ENCODE peak calls at places on chromosomes 3 and 15, in four cellular contexts. Q is K562, X is GM12878, W is H1. Y is an unnamed sample.

GRCh38 chr3:32794487-32795308 is 23.1 kb upstream of the TRIM71 start:
- DNase-seq in Q (no peak), X (no peak), W (no peak), Y (no peak)

GRCh38 chr3:54780336-54780735 is 147.5 kb downstream of the LRTM1 start:
- DNase-seq in Q (no peak), X (no peak), W (no peak), Y (no peak)

GRCh38 chr15:70262591-70263274 is 165.0 kb upstream of the TLE3 start:
- DNase-seq in Q (peak), X (no peak), W (no peak), Y (peak)

GRCh38 chr3:194167873-194168272 is 31.9 kb downstream of the HES1 start:
- DNase-seq in Q (no peak), X (no peak), W (no peak), Y (no peak)

GRCh38 chr3:101204246-101204645 is 116.1 kb downstream of the IMPG2 start:
- DNase-seq in Q (no peak), X (no peak), W (no peak), Y (no peak)

GRCh38 chr3:127032296-127032990 is 49.5 kb downstream of the PLXNA1 start:
- DNase-seq in Q (no peak), X (no peak), W (no peak), Y (no peak)

GRCh38 chr3:2879587-2879986 is 230.6 kb downstream of the IL5RA start:
- DNase-seq in Q (no peak), X (no peak), W (no peak), Y (no peak)

GRCh38 chr3:3799173-3800075 is at the start of gene LRRN1:
- DNase-seq in Q (no peak), X (no peak), W (peak), Y (peak)

GRCh38 chr3:123406598-123406997 is 42.3 kb downstream of the ADCY5 start:
- DNase-seq in Q (no peak), X (no peak), W (no peak), Y (no peak)

GRCh38 chr3:120802916-120803315 is 60.4 kb downstream of the GTF2E1 start:
- DNase-seq in Q (no peak), X (no peak), W (no peak), Y (no peak)

GRCh38 chr15:96171842-96172241 is 158.7 kb upstream of the NR2F2 start:
- DNase-seq in Q (no peak), X (no peak), W (no peak), Y (no peak)

GRCh38 chr3:143961351-143961750 is 10.3 kb upstream of the DIPK2A start:
- DNase-seq in Q (no peak), X (no peak), W (no peak), Y (no peak)

GRCh38 chr3:179452872-179453271 is 1.6 kb upstream of the GNB4 start:
- DNase-seq in Q (no peak), X (no peak), W (no peak), Y (no peak)
- TF ChIP-seq NRF1 in Q (no peak), X (no peak), W (no peak), Y (no peak)

GRCh38 chr3:48222616-48223513 is at the start of gene CAMP:
- DNase-seq in Q (no peak), X (peak), W (no peak), Y (peak)
- TF ChIP-seq NRF1 in Q (no peak), X (no peak), W (no peak), Y (no peak)

GRCh38 chr15:62649793-62650420 is 392.6 kb upstream of the TPM1 start:
- DNase-seq in Q (no peak), X (peak), W (no peak), Y (no peak)
- TF ChIP-seq NRF1 in Q (no peak), X (no peak), W (no peak), Y (no peak)

GRCh38 chr3:36705015-36705414 is 59.3 kb downstream of the DCLK3 start:
- DNase-seq in Q (no peak), X (no peak), W (no peak), Y (no peak)
- TF ChIP-seq NRF1 in Q (no peak), X (no peak), W (no peak), Y (no peak)

DNA sequence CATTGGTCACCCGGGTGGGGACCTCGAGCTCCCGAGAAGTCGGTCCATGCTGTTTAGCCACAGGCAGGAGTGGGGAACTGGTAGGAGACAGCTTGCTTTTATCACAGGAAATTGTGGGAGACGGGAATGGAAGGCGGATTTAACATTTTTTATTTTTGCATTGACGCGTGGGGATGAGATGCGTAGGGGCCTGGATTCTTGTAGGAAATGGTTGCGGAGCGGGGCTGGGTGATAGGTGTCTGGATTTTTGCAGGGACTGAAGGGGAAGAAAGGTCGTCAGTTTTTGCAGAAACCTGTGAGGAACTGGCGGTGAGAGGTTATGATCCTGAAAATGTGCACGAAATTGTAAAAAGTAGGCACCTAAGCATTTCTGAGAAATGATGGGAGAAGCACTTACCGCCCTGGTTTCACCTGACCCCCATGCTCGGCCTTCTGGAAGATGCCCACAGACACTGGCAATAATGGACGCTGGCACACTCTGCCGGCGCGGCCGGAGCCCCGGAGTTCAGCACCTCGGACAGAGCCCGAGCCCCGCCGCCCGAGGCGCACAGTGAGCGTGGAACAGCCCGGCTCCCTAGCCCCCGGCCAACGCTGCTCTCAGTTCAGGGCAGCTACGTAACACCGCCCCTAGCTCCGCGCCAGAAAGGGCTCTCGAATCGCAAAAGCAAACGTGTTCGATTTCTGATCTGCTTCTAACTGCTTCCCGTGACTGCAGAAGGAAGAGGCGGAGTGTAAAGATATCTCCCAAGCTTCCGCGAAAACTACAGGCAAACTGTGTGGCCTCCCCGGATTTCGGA is 928 bp downstream of the ANKRD34C start:
- DNase-seq in Q (peak), X (no peak), W (peak), Y (peak)
- TF ChIP-seq NRF1 in Q (no peak), X (no peak), W (no peak), Y (no peak)

GRCh38 chr15:40314723-40315276 is 7.1 kb upstream of the PLCB2 start:
- DNase-seq in Q (no peak), X (no peak), W (no peak), Y (no peak)

GRCh38 chr15:40310993-40311392 is 3.3 kb upstream of the PLCB2 start:
- DNase-seq in Q (no peak), X (no peak), W (no peak), Y (no peak)

GRCh38 chr15:40310001-40310959 is 2.5 kb upstream of the PLCB2 start:
- DNase-seq in Q (peak), X (peak), W (peak), Y (peak)

GRCh38 chr15:40312370-40313158 is 4.8 kb upstream of the PLCB2 start:
- DNase-seq in Q (no peak), X (no peak), W (no peak), Y (no peak)

DNA sequence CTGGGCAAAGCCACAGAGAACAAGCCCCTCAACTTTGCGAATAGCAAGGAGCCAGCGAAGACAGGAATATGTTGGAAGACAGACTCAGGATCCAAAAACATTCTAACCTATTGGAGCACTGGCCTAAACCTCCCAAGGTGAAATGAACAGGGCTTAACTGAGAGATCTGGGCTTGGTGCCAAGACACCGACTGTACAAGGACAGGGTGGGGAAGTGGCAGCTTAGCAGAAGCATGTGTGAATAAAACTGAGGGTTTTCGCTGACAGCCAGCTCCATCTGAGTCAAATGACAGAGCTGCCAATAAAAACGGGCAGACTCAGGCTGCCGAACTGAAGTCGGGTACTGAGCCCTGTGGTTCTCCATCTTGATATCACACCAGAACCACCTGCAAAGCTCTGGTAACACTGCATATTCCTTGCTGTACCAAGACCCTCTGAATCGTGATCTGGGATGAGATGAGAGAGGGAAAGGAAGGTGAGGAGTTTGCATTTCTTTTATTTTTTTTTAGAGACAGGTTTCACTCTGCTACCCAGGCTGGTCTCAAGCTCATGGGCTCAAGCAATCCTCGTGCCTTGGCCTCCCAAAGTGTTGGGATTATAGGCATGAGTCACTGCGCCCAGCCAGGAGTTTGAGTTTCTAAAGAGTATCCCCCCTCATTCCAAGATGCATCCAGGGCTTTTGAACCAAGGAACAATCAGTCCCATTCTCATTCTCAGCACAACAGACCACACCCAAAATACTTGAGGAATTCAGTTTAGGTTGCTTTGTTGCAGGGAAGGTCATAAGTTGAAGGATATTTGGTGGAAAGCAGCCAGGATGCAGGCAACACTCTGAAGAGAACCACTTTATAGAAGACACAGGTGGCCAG is 6.0 kb upstream of the PLCB2 start:
- DNase-seq in Q (no peak), X (no peak), W (no peak), Y (no peak)
- TF ChIP-seq NRF1 in Q (no peak), X (no peak), W (no peak), Y (no peak)

GRCh38 chr3:49805884-49806701 is 3.0 kb downstream of the INKA1 start:
- DNase-seq in Q (peak), X (no peak), W (no peak), Y (peak)

GRCh38 chr3:49803464-49804140 is 541 bp downstream of the INKA1 start:
- DNase-seq in Q (peak), X (no peak), W (no peak), Y (peak)

GRCh38 chr3:49804141-49805041 is 1.3 kb downstream of the INKA1 start:
- DNase-seq in Q (no peak), X (no peak), W (no peak), Y (no peak)

GRCh38 chr3:49806838-49807237 is 3.8 kb downstream of the INKA1 start:
- DNase-seq in Q (no peak), X (no peak), W (no peak), Y (no peak)

DNA sequence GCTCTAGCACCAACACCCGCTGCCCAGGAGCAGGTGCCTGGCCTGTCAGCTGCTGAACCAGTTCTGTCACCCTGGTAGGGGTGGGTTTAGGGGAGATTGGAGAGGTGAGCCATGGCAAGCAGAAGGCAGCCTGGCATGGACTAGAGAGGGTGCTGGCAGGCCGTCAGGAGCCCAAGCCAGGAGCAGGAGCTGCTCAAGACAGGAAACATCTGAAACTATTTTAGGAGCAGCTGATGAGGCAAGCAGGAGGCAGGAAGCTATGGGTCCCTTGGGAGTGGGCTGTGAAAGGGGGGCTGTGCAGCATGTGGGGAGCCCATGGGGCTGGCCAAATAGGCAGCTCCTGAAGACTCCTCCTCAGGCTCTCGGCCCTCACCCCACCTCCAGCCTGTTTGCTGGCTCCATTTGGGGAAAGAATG is 2.3 kb downstream of the INKA1 start:
- DNase-seq in Q (no peak), X (no peak), W (no peak), Y (peak)
- TF ChIP-seq NRF1 in Q (no peak), X (no peak), W (no peak), Y (no peak)

DNA sequence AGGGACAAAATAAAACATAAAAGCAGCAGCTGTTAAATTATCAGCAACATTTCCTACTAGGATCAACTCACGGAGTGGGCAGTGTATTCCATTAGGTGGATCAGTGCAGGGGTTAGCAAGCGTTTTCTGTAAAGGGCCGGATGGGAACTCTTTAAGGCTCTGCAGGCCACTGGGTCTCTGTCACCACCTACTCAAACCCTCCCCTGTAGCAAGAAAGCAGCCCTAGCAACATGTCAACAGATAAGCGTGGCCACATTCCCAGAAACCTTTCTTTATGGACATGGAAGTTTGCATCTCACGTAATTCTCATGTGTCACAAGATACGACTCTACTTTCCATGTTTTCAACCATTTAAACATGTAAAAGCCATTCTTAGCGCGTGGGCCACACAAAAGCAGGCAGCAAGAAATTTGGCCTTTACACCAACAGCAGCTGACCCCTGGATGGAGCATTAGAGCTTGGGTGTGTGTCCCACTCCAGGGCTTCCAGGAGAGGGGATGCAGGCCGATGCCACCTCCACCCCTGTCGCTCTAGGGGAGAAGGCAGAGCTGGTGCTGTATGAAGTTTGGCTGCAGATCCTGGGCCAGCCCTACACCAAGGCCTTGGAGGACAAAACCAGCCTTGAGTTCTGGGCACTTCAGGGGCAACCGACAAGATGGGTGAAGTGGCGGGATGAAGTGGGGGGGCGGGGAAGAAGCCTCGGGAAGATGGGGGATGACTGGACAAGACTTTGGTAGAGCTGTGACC is 48.2 kb upstream of the CSPG4 start:
- DNase-seq in Q (no peak), X (no peak), W (no peak), Y (no peak)
- TF ChIP-seq NRF1 in Q (no peak), X (no peak), W (no peak), Y (no peak)